ENCODE peak calls at places on chromosome 10, in six cellular contexts. V is HepG2, S is HCT116, H is GM12878, O is H1, N is K562. A is an unnamed sample.
A peak's percentile ranks its signal among the peaks of the same experiment; 100 is the strongest.

GRCh38 chr10:3848768-3849643 is 64.0 kb upstream of the KLF6 start:
- DNase-seq in V (no peak), H (no peak), N (no peak), O (no peak), S (no peak), A (no peak)

GRCh38 chr10:19592276-19592675 is 224.0 kb upstream of the PLXDC2 start:
- DNase-seq in S (no peak), O (no peak), N (no peak), V (peak; percentile 45), H (no peak), A (no peak)

GRCh38 chr10:61001731-61002122 is 57.7 kb upstream of the RHOBTB1 start:
- DNase-seq in H (no peak), V (no peak), N (no peak), O (no peak), S (no peak), A (no peak)

GRCh38 chr10:107689318-107689717 is 524.8 kb upstream of the SORCS1 start:
- DNase-seq in V (no peak), O (no peak), N (no peak), H (no peak), S (no peak), A (no peak)

GRCh38 chr10:3468919-3469638 is 296.5 kb upstream of the PITRM1 start:
- DNase-seq in O (no peak), H (no peak), N (no peak), V (no peak), S (peak; percentile 44), A (no peak)

GRCh38 chr10:14089556-14090297 is 241.0 kb downstream of the FRMD4A start:
- DNase-seq in O (no peak), N (no peak), S (no peak), H (no peak), V (no peak), A (no peak)

GRCh38 chr10:88755753-88756152 is 4.1 kb upstream of the LIPN start:
- DNase-seq in N (no peak), H (no peak), S (no peak), O (no peak), V (no peak), A (no peak)

GRCh38 chr10:1420663-1421362 is 316.5 kb downstream of the ADARB2 start:
- DNase-seq in S (peak; percentile 40), H (no peak), V (peak; percentile 51), N (peak; percentile 74), O (peak; percentile 84), A (peak; percentile 60)

GRCh38 chr10:132001238-132001977 is 19.7 kb upstream of the BNIP3 start:
- DNase-seq in N (peak; percentile 64), S (no peak), H (no peak), O (no peak), V (peak; percentile 29), A (no peak)

GRCh38 chr10:61452655-61453641 is at the start of gene TMEM26:
- DNase-seq in V (no peak), O (peak; percentile 25), H (no peak), S (no peak), N (no peak), A (no peak)

GRCh38 chr10:76082956-76083355 is 651.5 kb downstream of the LRMDA start:
- DNase-seq in S (peak; percentile 74), H (no peak), O (peak; percentile 85), V (no peak), N (no peak), A (peak; percentile 97)

GRCh38 chr10:35433851-35434426 is 97.6 kb downstream of the CCNY start:
- DNase-seq in N (no peak), H (no peak), V (no peak), S (no peak), O (no peak), A (no peak)

GRCh38 chr10:124349231-124349992 is 69.3 kb downstream of the OAT start:
- DNase-seq in H (no peak), N (no peak), O (no peak), V (no peak), S (no peak), A (no peak)
- TF ChIP-seq ZNF274 in H (no peak), N (no peak), O (no peak), V (no peak), S (no peak), A (no peak)

GRCh38 chr10:123562811-123563580 is 103.2 kb upstream of the GPR26 start:
- DNase-seq in H (no peak), O (no peak), V (no peak), N (no peak), S (no peak), A (no peak)

GRCh38 chr10:123565691-123566660 is 100.2 kb upstream of the GPR26 start:
- DNase-seq in O (no peak), V (no peak), S (no peak), N (no peak), H (no peak), A (no peak)

GRCh38 chr10:123563581-123563855 is 102.6 kb upstream of the GPR26 start:
- DNase-seq in H (no peak), V (no peak), S (no peak), O (no peak), N (no peak), A (no peak)

GRCh38 chr10:123563994-123564393 is 102.2 kb upstream of the GPR26 start:
- DNase-seq in S (no peak), V (no peak), H (no peak), O (no peak), N (no peak), A (no peak)

GRCh38 chr10:123564631-123565030 is 101.5 kb upstream of the GPR26 start:
- DNase-seq in S (no peak), O (no peak), N (no peak), V (no peak), H (no peak), A (no peak)
- H3K4me3 ChIP-seq in S (no peak overlapping the region), O (no peak overlapping the region), N (no peak overlapping the region), V (no peak overlapping the region), H (no peak overlapping the region), A (no peak overlapping the region)

GRCh38 chr10:28840202-28840601 is 162.9 kb downstream of the BAMBI start:
- DNase-seq in O (no peak), S (no peak), V (no peak), N (no peak), H (no peak), A (no peak)

GRCh38 chr10:28840954-28841353 is 163.6 kb downstream of the BAMBI start:
- DNase-seq in S (no peak), O (no peak), N (no peak), V (no peak), H (no peak), A (no peak)

GRCh38 chr10:28841625-28842024 is 164.3 kb downstream of the BAMBI start:
- DNase-seq in S (no peak), V (no peak), H (no peak), O (no peak), N (no peak), A (no peak)

GRCh38 chr10:28839600-28840007 is 162.3 kb downstream of the BAMBI start:
- DNase-seq in H (no peak), O (no peak), N (peak; percentile 83), S (peak; percentile 45), V (peak; percentile 21), A (no peak)

GRCh38 chr10:28842321-28842720 is 165.0 kb downstream of the BAMBI start:
- DNase-seq in V (no peak), N (no peak), H (no peak), S (no peak), O (no peak), A (no peak)
- TF ChIP-seq ZNF274 in V (no peak), N (no peak), H (no peak), S (no peak), O (no peak), A (no peak)

DNA sequence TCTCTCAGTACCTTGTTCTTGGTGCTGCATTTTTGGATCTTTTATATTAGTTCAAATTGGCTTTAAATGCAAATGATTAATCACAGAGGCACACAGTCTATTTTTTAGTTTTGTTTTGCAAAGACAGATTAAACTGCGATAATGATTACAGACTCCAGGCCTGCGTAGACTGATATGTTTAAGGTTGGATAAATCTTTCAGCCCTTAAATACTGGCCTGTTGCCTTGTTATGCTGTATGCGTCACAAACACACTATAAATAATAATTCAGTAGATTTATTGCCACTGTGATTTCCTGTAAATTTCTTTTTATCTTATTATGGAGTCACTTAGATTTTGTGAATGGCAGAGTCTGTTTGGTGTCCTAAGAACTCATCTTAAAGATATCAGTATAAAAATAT is 19.4 kb downstream of the CACNB2 start:
- DNase-seq in S (no peak), H (no peak), V (no peak), O (no peak), N (no peak), A (no peak)
- H3K4me3 ChIP-seq in S (no peak overlapping the region), H (no peak overlapping the region), V (no peak overlapping the region), O (no peak overlapping the region), N (no peak overlapping the region), A (no peak overlapping the region)

DNA sequence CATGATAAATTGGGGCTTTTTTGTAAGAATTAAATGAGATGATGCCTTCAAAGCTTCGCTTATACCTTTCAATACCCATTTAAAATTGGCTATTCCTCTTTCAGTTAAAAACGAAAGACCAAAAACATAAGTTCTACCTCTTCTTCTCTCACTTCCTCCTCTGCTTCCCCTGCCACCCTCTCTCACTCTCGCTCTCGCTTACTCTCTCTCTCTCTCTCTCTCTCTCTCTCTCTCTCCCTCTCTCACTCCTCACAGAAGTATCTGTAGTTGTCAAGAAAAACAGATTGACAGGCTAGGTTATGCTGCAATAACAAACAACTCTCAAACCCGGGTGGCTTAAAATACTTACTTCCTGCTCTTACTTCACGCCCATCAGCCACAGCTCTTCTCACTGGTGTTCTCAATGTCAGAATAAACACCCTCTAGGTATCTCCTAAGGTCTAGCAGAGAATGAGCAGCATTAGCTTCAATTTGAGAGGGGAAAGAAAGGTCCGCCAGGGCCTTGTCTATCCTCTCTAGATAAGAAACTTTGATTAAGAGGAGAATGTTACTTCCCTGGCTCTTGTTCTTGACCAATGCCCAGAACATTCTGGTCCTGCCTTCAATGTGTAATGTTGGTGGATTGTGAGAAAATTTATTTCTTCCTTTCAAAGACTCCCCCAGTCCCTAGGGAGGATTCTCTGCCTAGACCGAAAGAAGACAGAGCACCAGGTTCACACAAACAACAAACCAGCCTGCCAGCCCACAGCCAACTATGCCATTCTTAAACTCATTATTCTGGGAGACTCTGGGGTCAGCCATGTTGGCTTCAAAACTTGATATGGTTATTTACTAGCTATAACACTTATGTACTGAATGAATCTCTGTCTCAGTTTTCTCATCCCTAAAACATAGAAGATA is 1028.7 kb downstream of the XPNPEP1 start:
- DNase-seq in V (no peak), N (no peak), H (peak; percentile 47), S (no peak), O (no peak), A (no peak)
- TF ChIP-seq ZNF274 in V (no peak), N (no peak), H (no peak), S (no peak), O (no peak), A (no peak)

DNA sequence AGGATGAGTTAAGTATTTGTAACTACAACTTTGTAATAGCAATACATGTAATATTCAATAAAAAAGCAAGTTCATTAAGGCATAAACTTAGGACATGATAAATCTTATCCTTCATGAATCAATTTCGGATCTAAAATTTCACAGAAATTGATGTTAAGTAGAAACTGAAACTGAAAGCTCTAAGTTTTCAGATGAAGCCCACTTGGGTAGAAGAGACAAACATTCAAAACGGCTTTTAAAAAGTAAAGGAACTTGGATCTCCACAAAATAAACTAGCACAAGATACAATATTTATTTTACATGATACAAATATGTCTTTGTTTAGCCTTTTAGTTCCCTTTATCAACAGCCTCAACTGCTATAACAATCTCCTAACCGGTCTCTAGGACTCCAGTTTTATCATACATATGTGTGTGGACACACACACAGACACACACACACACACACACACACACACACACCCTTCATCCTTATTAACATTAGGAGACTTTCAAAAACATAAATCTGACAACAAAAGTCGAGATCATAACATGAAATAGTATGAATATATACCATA is 83.7 kb downstream of the USP6NL start:
- DNase-seq in O (no peak), S (no peak), V (no peak), N (no peak), H (no peak), A (no peak)
- H3K4me3 ChIP-seq in O (no peak overlapping the region), S (no peak overlapping the region), V (no peak overlapping the region), N (no peak overlapping the region), H (peak overlapping the region; percentile 34), A (no peak overlapping the region)